ENCODE peak calls at places on chromosomes 3 and 15, in ten cellular contexts. V is transverse colon, N is Peyer's patch, S is heart left ventricle, Q is body of pancreas, G is prostate gland, Y is endothelial cell of umbilical vein, H is ovary, K is right lobe of liver, U is NB4. P is an unnamed sample.
A peak's percentile ranks its signal among the peaks of the same experiment; 100 is the strongest.

GRCh38 chr15:40830884-40831283 is 2.4 kb upstream of the PPP1R14D start:
- DNase-seq in V (no peak), K (no peak), N (no peak), Y (no peak), H (no peak), S (no peak), U (no peak), G (no peak), Q (no peak), P (no peak)

GRCh38 chr15:90266485-90266884 is 1.0 kb downstream of the NGRN start:
- DNase-seq in N (no peak), G (no peak), V (peak; percentile 34), H (no peak), Y (no peak), K (no peak), U (peak; percentile 31), S (no peak), Q (no peak), P (peak; percentile 57)

GRCh38 chr3:12891985-12892839 is 50.8 kb upstream of the RPL32 start:
- DNase-seq in V (peak; percentile 35), U (peak; percentile 64), G (peak; percentile 42), H (peak; percentile 58), S (peak; percentile 53), Q (peak; percentile 55), Y (peak; percentile 57), N (peak; percentile 40), K (no peak), P (peak; percentile 69)

GRCh38 chr15:81548350-81549116 is 174.5 kb upstream of the TMC3 start:
- DNase-seq in Y (no peak), U (no peak), Q (no peak), G (no peak), K (no peak), S (no peak), V (no peak), H (no peak), N (no peak), P (no peak)

GRCh38 chr15:81311834-81312459 is 12.0 kb downstream of the STARD5 start:
- DNase-seq in V (no peak), S (no peak), Q (peak; percentile 50), U (peak; percentile 92), N (peak; percentile 81), K (no peak), G (no peak), Y (no peak), H (no peak), P (no peak)

GRCh38 chr3:74751775-74752174 is 137.3 kb upstream of the CNTN3 start:
- DNase-seq in H (no peak), N (no peak), G (no peak), Y (no peak), K (no peak), V (no peak), Q (no peak), U (no peak), S (no peak), P (no peak)

GRCh38 chr3:112056451-112056929 is 22.0 kb downstream of the TMPRSS7 start:
- DNase-seq in N (no peak), V (no peak), G (no peak), S (no peak), U (no peak), K (no peak), Y (no peak), H (no peak), Q (no peak), P (no peak)

GRCh38 chr15:80893777-80894176 is 95.8 kb downstream of the MESD start:
- DNase-seq in Y (no peak), H (no peak), S (no peak), V (no peak), N (no peak), Q (no peak), K (no peak), U (no peak), G (no peak), P (no peak)

GRCh38 chr3:119575507-119575906 is 3.8 kb upstream of the ADPRH start:
- DNase-seq in N (no peak), V (no peak), H (no peak), Y (no peak), G (peak; percentile 14), U (no peak), K (no peak), S (no peak), Q (no peak), P (no peak)

GRCh38 chr3:14140668-14141067 is 15.8 kb downstream of the TMEM43 start:
- DNase-seq in N (no peak), H (no peak), S (no peak), G (no peak), K (peak; percentile 18), U (no peak), V (no peak), Y (no peak), Q (no peak), P (no peak)

GRCh38 chr15:89829616-89830440 is 15.2 kb upstream of the ANPEP start:
- DNase-seq in S (no peak), H (no peak), V (no peak), U (no peak), K (no peak), G (no peak), Y (no peak), N (no peak), Q (no peak), P (no peak)

GRCh38 chr15:85592148-85592547 is 202.6 kb downstream of the KLHL25 start:
- DNase-seq in V (no peak), H (no peak), S (no peak), K (no peak), G (no peak), U (peak; percentile 9), N (no peak), Q (no peak), Y (peak; percentile 93), P (no peak)

GRCh38 chr3:187999821-188000220 is 154.1 kb upstream of the LPP start:
- DNase-seq in Y (no peak), V (no peak), G (no peak), K (no peak), Q (no peak), U (no peak), S (no peak), H (no peak), N (peak; percentile 54), P (no peak)

GRCh38 chr3:176514297-176514696 is 683.0 kb downstream of the TBL1XR1 start:
- DNase-seq in H (no peak), V (no peak), Q (no peak), G (peak; percentile 17), N (no peak), Y (peak; percentile 73), K (no peak), U (peak; percentile 33), S (peak; percentile 8), P (peak; percentile 77)

GRCh38 chr15:25501828-25502446 is 63.1 kb upstream of the UBE3A start:
- DNase-seq in H (no peak), N (no peak), U (peak; percentile 48), V (no peak), Q (peak; percentile 25), G (no peak), K (no peak), S (no peak), Y (peak; percentile 32), P (peak; percentile 18)

GRCh38 chr3:127443581-127444375 is 146.8 kb downstream of the TPRA1 start:
- DNase-seq in H (peak; percentile 7), S (no peak), Y (no peak), K (peak; percentile 28), Q (no peak), N (no peak), G (no peak), V (no peak), U (no peak), P (no peak)

GRCh38 chr3:49719214-49719884 is at the start of gene AMIGO3:
- DNase-seq in U (peak; percentile 70), Q (peak; percentile 98), H (peak; percentile 97), V (peak; percentile 97), G (peak; percentile 96), S (peak; percentile 95), N (peak; percentile 98), K (peak; percentile 94), Y (peak; percentile 93), P (peak; percentile 91)
- TF ChIP-seq POLR2A in U (no peak), Q (peak; percentile 87), H (peak; percentile 67), V (peak; percentile 81), G (peak; percentile 96), S (peak; percentile 96), N (peak; percentile 65), K (peak; percentile 63), Y (peak; percentile 91), P (peak; percentile 75)

GRCh38 chr15:60448668-60449360 is 30.1 kb downstream of the ICE2 start:
- DNase-seq in K (no peak), S (no peak), G (no peak), H (no peak), V (no peak), N (no peak), U (no peak), Q (no peak), Y (no peak), P (no peak)
- TF ChIP-seq POLR2A in K (no peak), S (no peak), G (no peak), H (no peak), V (no peak), N (no peak), U (no peak), Q (no peak), Y (no peak), P (no peak)

GRCh38 chr3:44584646-44585501 is at the start of gene ZNF660:
- DNase-seq in Q (peak; percentile 57), S (peak; percentile 69), V (peak; percentile 37), H (peak; percentile 79), Y (peak; percentile 55), G (no peak), K (peak; percentile 46), U (peak; percentile 94), N (no peak), P (peak; percentile 5)
- TF ChIP-seq POLR2A in Q (peak; percentile 55), S (peak; percentile 42), V (peak; percentile 40), H (no peak), Y (no peak), G (no peak), K (no peak), U (peak; percentile 68), N (no peak), P (no peak)

GRCh38 chr3:53221345-53221744 is 34.5 kb downstream of the TKT start:
- DNase-seq in S (no peak), V (no peak), K (no peak), G (no peak), Q (no peak), U (no peak), Y (no peak), N (no peak), H (no peak), P (no peak)

GRCh38 chr3:53223541-53223966 is 32.3 kb downstream of the TKT start:
- DNase-seq in Y (no peak), U (no peak), Q (no peak), N (no peak), G (no peak), V (no peak), K (no peak), S (no peak), H (no peak), P (no peak)

GRCh38 chr3:53223025-53223424 is 32.8 kb downstream of the TKT start:
- DNase-seq in H (no peak), Q (no peak), K (no peak), N (no peak), Y (no peak), U (no peak), V (no peak), S (no peak), G (no peak), P (no peak)

GRCh38 chr3:53221827-53222182 is 34.0 kb downstream of the TKT start:
- DNase-seq in H (no peak), G (no peak), N (no peak), Y (no peak), Q (no peak), U (no peak), V (no peak), K (no peak), S (no peak), P (no peak)

GRCh38 chr3:53222183-53222901 is 33.5 kb downstream of the TKT start:
- DNase-seq in G (no peak), K (no peak), U (no peak), H (peak; percentile 17), Q (no peak), Y (no peak), N (no peak), S (no peak), V (no peak), P (no peak)
- TF ChIP-seq POLR2A in G (no peak), K (no peak), U (no peak), H (no peak), Q (no peak), Y (peak; percentile 12), N (no peak), S (no peak), V (no peak), P (no peak)